ENCODE peak calls at places on chromosomes 4 and X, in six cellular contexts. C is AG20443, N is ELF-1, V is HEK293T, P is COR-L47, G is cardiac fibroblast. R is an unnamed sample.
A peak's percentile ranks its signal among the peaks of the same experiment; 100 is the strongest.

GRCh38 chrX:117196481-117196880 is 733.7 kb upstream of the CT83 start:
- DNase-seq in V (no peak), P (no peak), G (no peak), C (no peak), N (peak; percentile 88), R (no peak)

GRCh38 chrX:115013705-115014104 is 3.7 kb downstream of the IL13RA2 start:
- DNase-seq in P (no peak), C (no peak), N (no peak), V (no peak), G (peak; percentile 65), R (no peak)

GRCh38 chr4:109301691-109302365 is 630 bp downstream of the COL25A1 start:
- DNase-seq in N (peak; percentile 29), V (peak; percentile 14), C (peak; percentile 10), G (no peak), P (no peak), R (peak; percentile 55)

GRCh38 chr4:82903737-82904136 is 3.2 kb downstream of the THAP9 start:
- DNase-seq in V (no peak), C (no peak), N (no peak), P (no peak), G (no peak), R (no peak)

GRCh38 chr4:24768604-24769003 is 26.8 kb upstream of the SOD3 start:
- DNase-seq in P (no peak), C (no peak), N (no peak), G (no peak), V (no peak), R (no peak)

GRCh38 chr4:2301221-2301642 is 39.3 kb upstream of the MXD4 start:
- DNase-seq in G (no peak), P (no peak), N (no peak), C (no peak), V (no peak), R (no peak)

GRCh38 chrX:132533409-132533808 is 44.6 kb upstream of the MBNL3 start:
- DNase-seq in C (no peak), P (no peak), N (no peak), G (no peak), V (no peak), R (no peak)

GRCh38 chrX:120857240-120857639 is 18.4 kb downstream of the CT47B1 start:
- DNase-seq in N (peak; percentile 94), C (no peak), V (no peak), P (no peak), G (no peak), R (no peak)

GRCh38 chr4:3369781-3370660 is 71.7 kb upstream of the HGFAC start:
- DNase-seq in V (no peak), C (peak; percentile 91), G (peak; percentile 88), N (peak; percentile 53), P (peak; percentile 91), R (no peak)

GRCh38 chrX:128714425-128714824 is 662.2 kb upstream of the ACTRT1 start:
- DNase-seq in P (no peak), N (no peak), V (no peak), C (no peak), G (no peak), R (no peak)

GRCh38 chr4:6589444-6589843 is 14.5 kb downstream of the MAN2B2 start:
- DNase-seq in G (no peak), C (no peak), V (no peak), N (no peak), P (no peak), R (no peak)

GRCh38 chrX:42996861-42997260 is 218.9 kb upstream of the PPP1R2C start:
- DNase-seq in G (no peak), P (no peak), C (no peak), V (no peak), N (no peak), R (no peak)

GRCh38 chr4:104491396-104491821 is 3.3 kb downstream of the CXXC4 start:
- DNase-seq in C (peak; percentile 30), P (peak; percentile 70), N (peak; percentile 69), G (peak; percentile 15), V (peak; percentile 21), R (peak; percentile 29)

GRCh38 chr4:94452476-94453300 is 946 bp downstream of the PDLIM5 start:
- DNase-seq in P (peak; percentile 38), G (peak; percentile 92), C (peak; percentile 87), V (peak; percentile 56), N (peak; percentile 90), R (peak; percentile 87)

GRCh38 chr4:147425019-147425418 is 55.9 kb upstream of the EDNRA start:
- DNase-seq in P (no peak), C (no peak), N (no peak), V (no peak), G (no peak), R (no peak)

GRCh38 chr4:166625018-166625637 is 609.2 kb downstream of the SPOCK3 start:
- DNase-seq in N (no peak), V (no peak), C (no peak), P (no peak), G (no peak), R (no peak)

GRCh38 chrX:44157293-44157692 is 184.1 kb upstream of the NDP start:
- DNase-seq in G (no peak), N (no peak), P (no peak), C (no peak), V (no peak), R (no peak)

GRCh38 chrX:136325377-136325776 is 24.6 kb downstream of the ADGRG4 start:
- DNase-seq in P (no peak), G (no peak), N (no peak), V (no peak), C (no peak), R (no peak)

GRCh38 chr4:108425988-108426387 is 194.4 kb upstream of the RPL34 start:
- DNase-seq in P (no peak), N (no peak), V (no peak), G (peak; percentile 3), C (peak; percentile 25), R (no peak)

GRCh38 chr4:6905501-6905900 is 4.1 kb upstream of the TBC1D14 start:
- DNase-seq in P (no peak), G (no peak), N (no peak), C (no peak), V (no peak), R (no peak)

GRCh38 chr4:171002246-171002645 is 811.0 kb upstream of the GALNTL6 start:
- DNase-seq in G (no peak), V (no peak), N (no peak), P (no peak), C (no peak), R (no peak)

GRCh38 chr4:128123036-128123435 is 61.9 kb downstream of the LARP1B start:
- DNase-seq in V (no peak), N (peak; percentile 54), C (no peak), P (no peak), G (no peak), R (no peak)

GRCh38 chr4:64715741-64716140 is 306.5 kb upstream of the TECRL start:
- DNase-seq in C (no peak), P (no peak), N (no peak), V (no peak), G (no peak), R (no peak)

GRCh38 chrX:129934952-129935351 is 29.0 kb downstream of the UTP14A start:
- DNase-seq in N (no peak), C (no peak), P (no peak), G (no peak), V (no peak), R (no peak)

GRCh38 chr4:30837131-30837539 is 117.0 kb downstream of the PCDH7 start:
- DNase-seq in V (peak; percentile 25), P (no peak), G (peak; percentile 37), N (peak; percentile 1), C (peak; percentile 7), R (no peak)

GRCh38 chr4:140653718-140654515 is 85.2 kb upstream of the UCP1 start:
- DNase-seq in G (peak; percentile 88), V (no peak), C (peak; percentile 43), N (no peak), P (no peak), R (no peak)

GRCh38 chr4:38378478-38378877 is 285.5 kb upstream of the KLF3 start:
- DNase-seq in G (no peak), P (no peak), N (no peak), V (no peak), C (no peak), R (no peak)

GRCh38 chrX:53685711-53686110 is 808 bp downstream of the HUWE1 start:
- DNase-seq in P (no peak), N (no peak), C (no peak), G (peak; percentile 0), V (no peak), R (no peak)

GRCh38 chr4:85452073-85452764 is 22.7 kb upstream of the ARHGAP24 start:
- DNase-seq in C (no peak), G (no peak), P (no peak), V (no peak), N (no peak), R (no peak)

GRCh38 chr4:81410695-81411094 is 61.0 kb downstream of the RASGEF1B start:
- DNase-seq in G (no peak), P (no peak), V (no peak), N (no peak), C (no peak), R (no peak)

GRCh38 chr4:107589269-107589668 is 130.8 kb downstream of the PAPSS1 start:
- DNase-seq in G (no peak), V (no peak), P (no peak), C (no peak), N (no peak), R (no peak)

GRCh38 chr4:15982833-15983528 is 20.0 kb upstream of the FGFBP2 start:
- DNase-seq in V (no peak), C (no peak), G (no peak), P (no peak), N (no peak), R (no peak)

GRCh38 chr4:39521253-39521908 is 5.9 kb downstream of the UGDH start:
- DNase-seq in P (no peak), G (peak; percentile 56), N (no peak), V (no peak), C (peak; percentile 56), R (no peak)

GRCh38 chr4:168304744-168305459 is 13.7 kb downstream of the DDX60 start:
- DNase-seq in V (no peak), C (peak; percentile 11), N (no peak), G (peak; percentile 29), P (peak; percentile 71), R (no peak)

GRCh38 chrX:20333672-20334071 is 67.0 kb upstream of the RPS6KA3 start:
- DNase-seq in N (no peak), C (no peak), P (no peak), V (no peak), G (no peak), R (no peak)

R was measured in left lung.